ENCODE peak calls at places on chromosomes 12 and 14, in seven cellular contexts. One of them, this sample, is unnamed.

GRCh38 chr12:13816394-13816793 is 165.0 kb downstream of the GRIN2B start:
- DNase-seq in stimulated activated CD4-positive, alpha-beta T cell treated with anti-CD3 and anti-CD28 coated beads, Interleukin-4, amount 100 ng/mL, for 4 hours: no peak
- DNase-seq in activated naive CD4-positive, alpha-beta T cell treated with anti-CD3 and anti-CD28 coated beads, Interleukin-2, amount 10 ng/mL, durations not matched to agents 7 days and 5 days: no peak
- DNase-seq in GM06990: no peak
- DNase-seq in fibroblast of the aortic adventitia: no peak
- DNase-seq in LoVo: no peak
- DNase-seq in HFFc6: no peak
- DNase-seq in this sample: peak; percentile 50

GRCh38 chr14:34851395-34851794 is 23.8 kb downstream of the BAZ1A start:
- DNase-seq in stimulated activated CD4-positive, alpha-beta T cell treated with anti-CD3 and anti-CD28 coated beads, Interleukin-4, amount 100 ng/mL, for 4 hours: no peak
- DNase-seq in activated naive CD4-positive, alpha-beta T cell treated with anti-CD3 and anti-CD28 coated beads, Interleukin-2, amount 10 ng/mL, durations not matched to agents 7 days and 5 days: no peak
- DNase-seq in GM06990: no peak
- DNase-seq in fibroblast of the aortic adventitia: peak; percentile 90
- DNase-seq in LoVo: no peak
- DNase-seq in HFFc6: no peak
- DNase-seq in this sample: no peak

GRCh38 chr12:497501-498160 is 37.9 kb downstream of the B4GALNT3 start:
- DNase-seq in stimulated activated CD4-positive, alpha-beta T cell treated with anti-CD3 and anti-CD28 coated beads, Interleukin-4, amount 100 ng/mL, for 4 hours: no peak
- DNase-seq in activated naive CD4-positive, alpha-beta T cell treated with anti-CD3 and anti-CD28 coated beads, Interleukin-2, amount 10 ng/mL, durations not matched to agents 7 days and 5 days: no peak
- DNase-seq in GM06990: no peak
- DNase-seq in fibroblast of the aortic adventitia: no peak
- DNase-seq in LoVo: no peak
- DNase-seq in HFFc6: no peak
- DNase-seq in this sample: no peak

GRCh38 chr12:100612557-100612956 is 39.1 kb downstream of the GAS2L3 start:
- DNase-seq in stimulated activated CD4-positive, alpha-beta T cell treated with anti-CD3 and anti-CD28 coated beads, Interleukin-4, amount 100 ng/mL, for 4 hours: no peak
- DNase-seq in activated naive CD4-positive, alpha-beta T cell treated with anti-CD3 and anti-CD28 coated beads, Interleukin-2, amount 10 ng/mL, durations not matched to agents 7 days and 5 days: no peak
- DNase-seq in GM06990: no peak
- DNase-seq in fibroblast of the aortic adventitia: no peak
- DNase-seq in LoVo: peak; percentile 18
- DNase-seq in HFFc6: no peak
- DNase-seq in this sample: no peak

GRCh38 chr14:99280041-99280731 is 8.2 kb upstream of the BCL11B start:
- DNase-seq in stimulated activated CD4-positive, alpha-beta T cell treated with anti-CD3 and anti-CD28 coated beads, Interleukin-4, amount 100 ng/mL, for 4 hours: no peak
- DNase-seq in activated naive CD4-positive, alpha-beta T cell treated with anti-CD3 and anti-CD28 coated beads, Interleukin-2, amount 10 ng/mL, durations not matched to agents 7 days and 5 days: no peak
- DNase-seq in GM06990: no peak
- DNase-seq in fibroblast of the aortic adventitia: no peak
- DNase-seq in LoVo: no peak
- DNase-seq in HFFc6: no peak
- DNase-seq in this sample: no peak

GRCh38 chr12:116880817-116881324 is 370 bp downstream of the HRK start:
- DNase-seq in stimulated activated CD4-positive, alpha-beta T cell treated with anti-CD3 and anti-CD28 coated beads, Interleukin-4, amount 100 ng/mL, for 4 hours: peak; percentile 27
- DNase-seq in activated naive CD4-positive, alpha-beta T cell treated with anti-CD3 and anti-CD28 coated beads, Interleukin-2, amount 10 ng/mL, durations not matched to agents 7 days and 5 days: peak; percentile 52
- DNase-seq in GM06990: peak; percentile 81
- DNase-seq in fibroblast of the aortic adventitia: peak; percentile 24
- DNase-seq in LoVo: peak; percentile 72
- DNase-seq in HFFc6: no peak
- DNase-seq in this sample: peak; percentile 81

GRCh38 chr12:64682572-64683277 is 72.4 kb downstream of the RASSF3 start:
- DNase-seq in stimulated activated CD4-positive, alpha-beta T cell treated with anti-CD3 and anti-CD28 coated beads, Interleukin-4, amount 100 ng/mL, for 4 hours: no peak
- DNase-seq in activated naive CD4-positive, alpha-beta T cell treated with anti-CD3 and anti-CD28 coated beads, Interleukin-2, amount 10 ng/mL, durations not matched to agents 7 days and 5 days: no peak
- DNase-seq in GM06990: no peak
- DNase-seq in fibroblast of the aortic adventitia: peak; percentile 89
- DNase-seq in LoVo: no peak
- DNase-seq in HFFc6: no peak
- DNase-seq in this sample: peak; percentile 56

GRCh38 chr12:18811268-18811667 is 73.3 kb downstream of the CAPZA3 start:
- DNase-seq in stimulated activated CD4-positive, alpha-beta T cell treated with anti-CD3 and anti-CD28 coated beads, Interleukin-4, amount 100 ng/mL, for 4 hours: no peak
- DNase-seq in activated naive CD4-positive, alpha-beta T cell treated with anti-CD3 and anti-CD28 coated beads, Interleukin-2, amount 10 ng/mL, durations not matched to agents 7 days and 5 days: no peak
- DNase-seq in GM06990: no peak
- DNase-seq in fibroblast of the aortic adventitia: peak; percentile 38
- DNase-seq in LoVo: no peak
- DNase-seq in HFFc6: no peak
- DNase-seq in this sample: no peak

GRCh38 chr14:104443391-104444158 is 136.0 kb upstream of the C14orf180 start:
- DNase-seq in stimulated activated CD4-positive, alpha-beta T cell treated with anti-CD3 and anti-CD28 coated beads, Interleukin-4, amount 100 ng/mL, for 4 hours: no peak
- DNase-seq in activated naive CD4-positive, alpha-beta T cell treated with anti-CD3 and anti-CD28 coated beads, Interleukin-2, amount 10 ng/mL, durations not matched to agents 7 days and 5 days: peak; percentile 20
- DNase-seq in GM06990: no peak
- DNase-seq in fibroblast of the aortic adventitia: no peak
- DNase-seq in LoVo: no peak
- DNase-seq in HFFc6: no peak
- DNase-seq in this sample: peak; percentile 72

GRCh38 chr14:41154143-41154807 is 452.4 kb upstream of the LRFN5 start:
- DNase-seq in stimulated activated CD4-positive, alpha-beta T cell treated with anti-CD3 and anti-CD28 coated beads, Interleukin-4, amount 100 ng/mL, for 4 hours: no peak
- DNase-seq in activated naive CD4-positive, alpha-beta T cell treated with anti-CD3 and anti-CD28 coated beads, Interleukin-2, amount 10 ng/mL, durations not matched to agents 7 days and 5 days: no peak
- DNase-seq in GM06990: no peak
- DNase-seq in fibroblast of the aortic adventitia: no peak
- DNase-seq in LoVo: no peak
- DNase-seq in HFFc6: no peak
- DNase-seq in this sample: no peak

GRCh38 chr14:76918751-76919421 is 92.7 kb downstream of the LRRC74A start:
- DNase-seq in stimulated activated CD4-positive, alpha-beta T cell treated with anti-CD3 and anti-CD28 coated beads, Interleukin-4, amount 100 ng/mL, for 4 hours: no peak
- DNase-seq in activated naive CD4-positive, alpha-beta T cell treated with anti-CD3 and anti-CD28 coated beads, Interleukin-2, amount 10 ng/mL, durations not matched to agents 7 days and 5 days: no peak
- DNase-seq in GM06990: no peak
- DNase-seq in fibroblast of the aortic adventitia: peak; percentile 99
- DNase-seq in LoVo: peak; percentile 88
- DNase-seq in HFFc6: peak; percentile 99
- DNase-seq in this sample: peak; percentile 75

GRCh38 chr12:2580821-2581220 is 213.9 kb upstream of the FKBP4 start:
- DNase-seq in stimulated activated CD4-positive, alpha-beta T cell treated with anti-CD3 and anti-CD28 coated beads, Interleukin-4, amount 100 ng/mL, for 4 hours: no peak
- DNase-seq in activated naive CD4-positive, alpha-beta T cell treated with anti-CD3 and anti-CD28 coated beads, Interleukin-2, amount 10 ng/mL, durations not matched to agents 7 days and 5 days: no peak
- DNase-seq in GM06990: no peak
- DNase-seq in fibroblast of the aortic adventitia: peak; percentile 15
- DNase-seq in LoVo: no peak
- DNase-seq in HFFc6: no peak
- DNase-seq in this sample: no peak

GRCh38 chr12:132445884-132446471 is 44.0 kb upstream of the FBRSL1 start:
- DNase-seq in stimulated activated CD4-positive, alpha-beta T cell treated with anti-CD3 and anti-CD28 coated beads, Interleukin-4, amount 100 ng/mL, for 4 hours: peak; percentile 36
- DNase-seq in activated naive CD4-positive, alpha-beta T cell treated with anti-CD3 and anti-CD28 coated beads, Interleukin-2, amount 10 ng/mL, durations not matched to agents 7 days and 5 days: peak; percentile 68
- DNase-seq in GM06990: no peak
- DNase-seq in fibroblast of the aortic adventitia: peak; percentile 48
- DNase-seq in LoVo: peak; percentile 92
- DNase-seq in HFFc6: no peak
- DNase-seq in this sample: peak; percentile 98

GRCh38 chr14:67697006-67697405 is 1.4 kb upstream of the RDH11 start:
- DNase-seq in stimulated activated CD4-positive, alpha-beta T cell treated with anti-CD3 and anti-CD28 coated beads, Interleukin-4, amount 100 ng/mL, for 4 hours: no peak
- DNase-seq in activated naive CD4-positive, alpha-beta T cell treated with anti-CD3 and anti-CD28 coated beads, Interleukin-2, amount 10 ng/mL, durations not matched to agents 7 days and 5 days: no peak
- DNase-seq in GM06990: no peak
- DNase-seq in fibroblast of the aortic adventitia: no peak
- DNase-seq in LoVo: no peak
- DNase-seq in HFFc6: no peak
- DNase-seq in this sample: no peak

GRCh38 chr14:72904840-72905561 is 11.1 kb upstream of the DPF3 start:
- DNase-seq in stimulated activated CD4-positive, alpha-beta T cell treated with anti-CD3 and anti-CD28 coated beads, Interleukin-4, amount 100 ng/mL, for 4 hours: peak; percentile 46
- DNase-seq in activated naive CD4-positive, alpha-beta T cell treated with anti-CD3 and anti-CD28 coated beads, Interleukin-2, amount 10 ng/mL, durations not matched to agents 7 days and 5 days: peak; percentile 75
- DNase-seq in GM06990: no peak
- DNase-seq in fibroblast of the aortic adventitia: peak; percentile 90
- DNase-seq in LoVo: peak; percentile 73
- DNase-seq in HFFc6: peak; percentile 73
- DNase-seq in this sample: peak; percentile 81

GRCh38 chr12:47610847-47611246 is 95.0 kb downstream of the RPAP3 start:
- DNase-seq in stimulated activated CD4-positive, alpha-beta T cell treated with anti-CD3 and anti-CD28 coated beads, Interleukin-4, amount 100 ng/mL, for 4 hours: no peak
- DNase-seq in activated naive CD4-positive, alpha-beta T cell treated with anti-CD3 and anti-CD28 coated beads, Interleukin-2, amount 10 ng/mL, durations not matched to agents 7 days and 5 days: no peak
- DNase-seq in GM06990: no peak
- DNase-seq in fibroblast of the aortic adventitia: no peak
- DNase-seq in LoVo: no peak
- DNase-seq in HFFc6: no peak
- DNase-seq in this sample: no peak

GRCh38 chr12:2844786-2845185 is 10.0 kb upstream of the NRIP2 start:
- DNase-seq in stimulated activated CD4-positive, alpha-beta T cell treated with anti-CD3 and anti-CD28 coated beads, Interleukin-4, amount 100 ng/mL, for 4 hours: no peak
- DNase-seq in activated naive CD4-positive, alpha-beta T cell treated with anti-CD3 and anti-CD28 coated beads, Interleukin-2, amount 10 ng/mL, durations not matched to agents 7 days and 5 days: no peak
- DNase-seq in GM06990: no peak
- DNase-seq in fibroblast of the aortic adventitia: no peak
- DNase-seq in LoVo: no peak
- DNase-seq in HFFc6: no peak
- DNase-seq in this sample: no peak

GRCh38 chr12:75437564-75437963 is 43.0 kb upstream of the GLIPR1 start:
- DNase-seq in stimulated activated CD4-positive, alpha-beta T cell treated with anti-CD3 and anti-CD28 coated beads, Interleukin-4, amount 100 ng/mL, for 4 hours: no peak
- DNase-seq in activated naive CD4-positive, alpha-beta T cell treated with anti-CD3 and anti-CD28 coated beads, Interleukin-2, amount 10 ng/mL, durations not matched to agents 7 days and 5 days: peak; percentile 29
- DNase-seq in GM06990: no peak
- DNase-seq in fibroblast of the aortic adventitia: peak; percentile 44
- DNase-seq in LoVo: no peak
- DNase-seq in HFFc6: peak; percentile 43
- DNase-seq in this sample: no peak

GRCh38 chr12:53862206-53862605 is 76.4 kb upstream of the HOXC13 start:
- DNase-seq in stimulated activated CD4-positive, alpha-beta T cell treated with anti-CD3 and anti-CD28 coated beads, Interleukin-4, amount 100 ng/mL, for 4 hours: no peak
- DNase-seq in activated naive CD4-positive, alpha-beta T cell treated with anti-CD3 and anti-CD28 coated beads, Interleukin-2, amount 10 ng/mL, durations not matched to agents 7 days and 5 days: no peak
- DNase-seq in GM06990: no peak
- DNase-seq in fibroblast of the aortic adventitia: no peak
- DNase-seq in LoVo: no peak
- DNase-seq in HFFc6: no peak
- DNase-seq in this sample: no peak

GRCh38 chr12:50174971-50175715 is 8.0 kb upstream of the CERS5 start:
- DNase-seq in stimulated activated CD4-positive, alpha-beta T cell treated with anti-CD3 and anti-CD28 coated beads, Interleukin-4, amount 100 ng/mL, for 4 hours: no peak
- DNase-seq in activated naive CD4-positive, alpha-beta T cell treated with anti-CD3 and anti-CD28 coated beads, Interleukin-2, amount 10 ng/mL, durations not matched to agents 7 days and 5 days: no peak
- DNase-seq in GM06990: no peak
- DNase-seq in fibroblast of the aortic adventitia: peak; percentile 94
- DNase-seq in LoVo: peak; percentile 69
- DNase-seq in HFFc6: peak; percentile 64
- DNase-seq in this sample: peak; percentile 87

GRCh38 chr12:31989571-31989970 is 30.4 kb downstream of the RESF1 start:
- DNase-seq in stimulated activated CD4-positive, alpha-beta T cell treated with anti-CD3 and anti-CD28 coated beads, Interleukin-4, amount 100 ng/mL, for 4 hours: no peak
- DNase-seq in activated naive CD4-positive, alpha-beta T cell treated with anti-CD3 and anti-CD28 coated beads, Interleukin-2, amount 10 ng/mL, durations not matched to agents 7 days and 5 days: no peak
- DNase-seq in GM06990: no peak
- DNase-seq in fibroblast of the aortic adventitia: no peak
- DNase-seq in LoVo: no peak
- DNase-seq in HFFc6: no peak
- DNase-seq in this sample: no peak

GRCh38 chr12:120994589-120995337 is 16.4 kb downstream of the HNF1A start:
- DNase-seq in stimulated activated CD4-positive, alpha-beta T cell treated with anti-CD3 and anti-CD28 coated beads, Interleukin-4, amount 100 ng/mL, for 4 hours: no peak
- DNase-seq in activated naive CD4-positive, alpha-beta T cell treated with anti-CD3 and anti-CD28 coated beads, Interleukin-2, amount 10 ng/mL, durations not matched to agents 7 days and 5 days: no peak
- DNase-seq in GM06990: no peak
- DNase-seq in fibroblast of the aortic adventitia: no peak
- DNase-seq in LoVo: no peak
- DNase-seq in HFFc6: no peak
- DNase-seq in this sample: no peak

GRCh38 chr14:74592476-74593191 is 19.4 kb downstream of the LTBP2 start:
- DNase-seq in stimulated activated CD4-positive, alpha-beta T cell treated with anti-CD3 and anti-CD28 coated beads, Interleukin-4, amount 100 ng/mL, for 4 hours: no peak
- DNase-seq in activated naive CD4-positive, alpha-beta T cell treated with anti-CD3 and anti-CD28 coated beads, Interleukin-2, amount 10 ng/mL, durations not matched to agents 7 days and 5 days: no peak
- DNase-seq in GM06990: no peak
- DNase-seq in fibroblast of the aortic adventitia: no peak
- DNase-seq in LoVo: no peak
- DNase-seq in HFFc6: no peak
- DNase-seq in this sample: no peak

GRCh38 chr14:91264151-91265150 is 19.9 kb upstream of the GPR68 start:
- DNase-seq in stimulated activated CD4-positive, alpha-beta T cell treated with anti-CD3 and anti-CD28 coated beads, Interleukin-4, amount 100 ng/mL, for 4 hours: no peak
- DNase-seq in activated naive CD4-positive, alpha-beta T cell treated with anti-CD3 and anti-CD28 coated beads, Interleukin-2, amount 10 ng/mL, durations not matched to agents 7 days and 5 days: peak; percentile 53
- DNase-seq in GM06990: no peak
- DNase-seq in fibroblast of the aortic adventitia: no peak
- DNase-seq in LoVo: no peak
- DNase-seq in HFFc6: no peak
- DNase-seq in this sample: peak; percentile 65

GRCh38 chr12:10717410-10717809 is 5.7 kb downstream of the YBX3 start:
- DNase-seq in stimulated activated CD4-positive, alpha-beta T cell treated with anti-CD3 and anti-CD28 coated beads, Interleukin-4, amount 100 ng/mL, for 4 hours: no peak
- DNase-seq in activated naive CD4-positive, alpha-beta T cell treated with anti-CD3 and anti-CD28 coated beads, Interleukin-2, amount 10 ng/mL, durations not matched to agents 7 days and 5 days: no peak
- DNase-seq in GM06990: no peak
- DNase-seq in fibroblast of the aortic adventitia: peak; percentile 50
- DNase-seq in LoVo: peak; percentile 59
- DNase-seq in HFFc6: no peak
- DNase-seq in this sample: peak; percentile 12

GRCh38 chr12:45667761-45668160 is 61.7 kb upstream of the ARID2 start:
- DNase-seq in stimulated activated CD4-positive, alpha-beta T cell treated with anti-CD3 and anti-CD28 coated beads, Interleukin-4, amount 100 ng/mL, for 4 hours: no peak
- DNase-seq in activated naive CD4-positive, alpha-beta T cell treated with anti-CD3 and anti-CD28 coated beads, Interleukin-2, amount 10 ng/mL, durations not matched to agents 7 days and 5 days: no peak
- DNase-seq in GM06990: no peak
- DNase-seq in fibroblast of the aortic adventitia: no peak
- DNase-seq in LoVo: no peak
- DNase-seq in HFFc6: no peak
- DNase-seq in this sample: no peak

GRCh38 chr12:110583137-110584059 is at the start of gene PPTC7:
- DNase-seq in stimulated activated CD4-positive, alpha-beta T cell treated with anti-CD3 and anti-CD28 coated beads, Interleukin-4, amount 100 ng/mL, for 4 hours: peak; percentile 97
- DNase-seq in activated naive CD4-positive, alpha-beta T cell treated with anti-CD3 and anti-CD28 coated beads, Interleukin-2, amount 10 ng/mL, durations not matched to agents 7 days and 5 days: peak; percentile 98
- DNase-seq in GM06990: peak; percentile 96
- DNase-seq in fibroblast of the aortic adventitia: peak; percentile 96
- DNase-seq in LoVo: peak; percentile 99
- DNase-seq in HFFc6: peak; percentile 92
- DNase-seq in this sample: peak; percentile 98

GRCh38 chr12:45646851-45647581 is 82.5 kb upstream of the ARID2 start:
- DNase-seq in stimulated activated CD4-positive, alpha-beta T cell treated with anti-CD3 and anti-CD28 coated beads, Interleukin-4, amount 100 ng/mL, for 4 hours: no peak
- DNase-seq in activated naive CD4-positive, alpha-beta T cell treated with anti-CD3 and anti-CD28 coated beads, Interleukin-2, amount 10 ng/mL, durations not matched to agents 7 days and 5 days: no peak
- DNase-seq in GM06990: no peak
- DNase-seq in fibroblast of the aortic adventitia: no peak
- DNase-seq in LoVo: no peak
- DNase-seq in HFFc6: no peak
- DNase-seq in this sample: no peak

GRCh38 chr12:119644930-119645329 is 23.0 kb upstream of the PRKAB1 start:
- DNase-seq in stimulated activated CD4-positive, alpha-beta T cell treated with anti-CD3 and anti-CD28 coated beads, Interleukin-4, amount 100 ng/mL, for 4 hours: no peak
- DNase-seq in activated naive CD4-positive, alpha-beta T cell treated with anti-CD3 and anti-CD28 coated beads, Interleukin-2, amount 10 ng/mL, durations not matched to agents 7 days and 5 days: no peak
- DNase-seq in GM06990: no peak
- DNase-seq in fibroblast of the aortic adventitia: no peak
- DNase-seq in LoVo: no peak
- DNase-seq in HFFc6: no peak
- DNase-seq in this sample: no peak

GRCh38 chr12:123278150-123278627 is 6.5 kb upstream of the CDK2AP1 start:
- DNase-seq in stimulated activated CD4-positive, alpha-beta T cell treated with anti-CD3 and anti-CD28 coated beads, Interleukin-4, amount 100 ng/mL, for 4 hours: no peak
- DNase-seq in activated naive CD4-positive, alpha-beta T cell treated with anti-CD3 and anti-CD28 coated beads, Interleukin-2, amount 10 ng/mL, durations not matched to agents 7 days and 5 days: no peak
- DNase-seq in GM06990: peak; percentile 72
- DNase-seq in fibroblast of the aortic adventitia: no peak
- DNase-seq in LoVo: no peak
- DNase-seq in HFFc6: no peak
- DNase-seq in this sample: no peak

GRCh38 chr12:90120627-90121026 is 412.0 kb upstream of the ATP2B1 start:
- DNase-seq in stimulated activated CD4-positive, alpha-beta T cell treated with anti-CD3 and anti-CD28 coated beads, Interleukin-4, amount 100 ng/mL, for 4 hours: no peak
- DNase-seq in activated naive CD4-positive, alpha-beta T cell treated with anti-CD3 and anti-CD28 coated beads, Interleukin-2, amount 10 ng/mL, durations not matched to agents 7 days and 5 days: no peak
- DNase-seq in GM06990: no peak
- DNase-seq in fibroblast of the aortic adventitia: no peak
- DNase-seq in LoVo: no peak
- DNase-seq in HFFc6: no peak
- DNase-seq in this sample: no peak

GRCh38 chr12:64669270-64669842 is 59.1 kb downstream of the RASSF3 start:
- DNase-seq in stimulated activated CD4-positive, alpha-beta T cell treated with anti-CD3 and anti-CD28 coated beads, Interleukin-4, amount 100 ng/mL, for 4 hours: no peak
- DNase-seq in activated naive CD4-positive, alpha-beta T cell treated with anti-CD3 and anti-CD28 coated beads, Interleukin-2, amount 10 ng/mL, durations not matched to agents 7 days and 5 days: peak; percentile 66
- DNase-seq in GM06990: peak; percentile 68
- DNase-seq in fibroblast of the aortic adventitia: no peak
- DNase-seq in LoVo: no peak
- DNase-seq in HFFc6: no peak
- DNase-seq in this sample: peak; percentile 42

GRCh38 chr12:26135010-26135420 is 10.2 kb upstream of the BHLHE41 start:
- DNase-seq in stimulated activated CD4-positive, alpha-beta T cell treated with anti-CD3 and anti-CD28 coated beads, Interleukin-4, amount 100 ng/mL, for 4 hours: no peak
- DNase-seq in activated naive CD4-positive, alpha-beta T cell treated with anti-CD3 and anti-CD28 coated beads, Interleukin-2, amount 10 ng/mL, durations not matched to agents 7 days and 5 days: no peak
- DNase-seq in GM06990: no peak
- DNase-seq in fibroblast of the aortic adventitia: no peak
- DNase-seq in LoVo: peak; percentile 93
- DNase-seq in HFFc6: no peak
- DNase-seq in this sample: no peak

GRCh38 chr12:98424726-98425401 is 90.5 kb upstream of the TMPO start:
- DNase-seq in stimulated activated CD4-positive, alpha-beta T cell treated with anti-CD3 and anti-CD28 coated beads, Interleukin-4, amount 100 ng/mL, for 4 hours: peak; percentile 37
- DNase-seq in activated naive CD4-positive, alpha-beta T cell treated with anti-CD3 and anti-CD28 coated beads, Interleukin-2, amount 10 ng/mL, durations not matched to agents 7 days and 5 days: peak; percentile 72
- DNase-seq in GM06990: no peak
- DNase-seq in fibroblast of the aortic adventitia: peak; percentile 87
- DNase-seq in LoVo: peak; percentile 81
- DNase-seq in HFFc6: peak; percentile 57
- DNase-seq in this sample: peak; percentile 85

This sample was measured in GM23338.